ENCODE peak calls at places on chromosomes 12 and 14, in five cellular contexts. J is fibroblast of mammary gland, M is mucosa of descending colon, V is fibroblast of lung, N is lower leg skin. R is an unnamed sample.

GRCh38 chr12:52555577-52555976 is 2.6 kb upstream of the KRT71 start:
- DNase-seq in J (no peak), M (no peak), V (no peak), N (no peak), R (no peak)

GRCh38 chr12:25126086-25126485 is 68.9 kb downstream of the DNAI7 start:
- DNase-seq in J (no peak), M (no peak), V (no peak), N (no peak), R (no peak)

GRCh38 chr12:32305163-32305562 is 94.2 kb upstream of the FGD4 start:
- DNase-seq in J (peak), M (no peak), V (no peak), N (no peak), R (no peak)

GRCh38 chr12:68119724-68120211 is 39.8 kb downstream of the IFNG start:
- DNase-seq in J (no peak), M (no peak), V (peak), N (no peak), R (no peak)

GRCh38 chr14:32197919-32198318 is 3.9 kb upstream of the RNU6-7 start:
- DNase-seq in J (no peak), M (no peak), V (no peak), N (no peak), R (no peak)

GRCh38 chr14:103434868-103435442 is 49.7 kb downstream of the MARK3 start:
- DNase-seq in J (no peak), M (no peak), V (no peak), N (no peak), R (no peak)

GRCh38 chr12:113912761-113913295 is 53.3 kb downstream of the RBM19 start:
- DNase-seq in J (peak), M (peak), V (peak), N (peak), R (peak)

GRCh38 chr14:50964683-50965390 is 20.6 kb upstream of the PYGL start:
- DNase-seq in J (peak), M (no peak), V (peak), N (peak), R (no peak)

GRCh38 chr12:989751-990278 is 1.2 kb upstream of the ERC1 start:
- DNase-seq in J (peak), M (no peak), V (peak), N (no peak), R (no peak)

GRCh38 chr14:101520621-101521305 is 40.5 kb upstream of the DIO3 start:
- DNase-seq in J (peak), M (no peak), V (peak), N (peak), R (no peak)

GRCh38 chr12:122031342-122032216 is 9.9 kb downstream of the BCL7A start:
- DNase-seq in J (peak), M (peak), V (no peak), N (no peak), R (peak)

GRCh38 chr14:75399819-75400678 is 27.8 kb upstream of the JDP2 start:
- DNase-seq in J (peak), M (peak), V (peak), N (peak), R (no peak)

GRCh38 chr14:94880805-94881204 is 110.9 kb upstream of the GSC start:
- DNase-seq in J (no peak), M (no peak), V (no peak), N (no peak), R (no peak)

GRCh38 chr12:7937867-7938506 is 2.0 kb upstream of the SLC2A3 start:
- DNase-seq in J (peak), M (no peak), V (peak), N (no peak), R (no peak)

GRCh38 chr12:69354561-69355187 is 4.9 kb upstream of the YEATS4 start:
- DNase-seq in J (no peak), M (no peak), V (no peak), N (no peak), R (no peak)

GRCh38 chr12:111687255-111687654 is 1.4 kb downstream of the ACAD10 start:
- DNase-seq in J (no peak), M (no peak), V (no peak), N (no peak), R (no peak)

GRCh38 chr14:78848234-78848820 is 678.2 kb downstream of the NRXN3 start:
- DNase-seq in J (peak), M (peak), V (peak), N (no peak), R (peak)

GRCh38 chr14:90140298-90140955 is 78.6 kb downstream of the KCNK13 start:
- DNase-seq in J (peak), M (no peak), V (peak), N (no peak), R (no peak)

GRCh38 chr12:83322816-83323215 is 636.1 kb downstream of the TMTC2 start:
- DNase-seq in J (no peak), M (no peak), V (no peak), N (no peak), R (no peak)

GRCh38 chr12:72072613-72073212 is 134.1 kb downstream of the TPH2 start:
- DNase-seq in J (no peak), M (no peak), V (no peak), N (no peak), R (no peak)

GRCh38 chr12:133080051-133080618 is 588 bp upstream of the ZNF140 start:
- DNase-seq in J (peak), M (peak), V (peak), N (peak), R (peak)
- TF ChIP-seq CTCF in J (no peak), M (no peak), V (no peak), N (no peak), R (no peak)

GRCh38 chr14:53925201-53925766 is 31.3 kb downstream of the BMP4 start:
- DNase-seq in J (peak), M (no peak), V (no peak), N (no peak), R (no peak)

GRCh38 chr14:53934778-53935414 is 21.7 kb downstream of the BMP4 start:
- DNase-seq in J (no peak), M (no peak), V (no peak), N (no peak), R (no peak)

GRCh38 chr14:53932966-53933365 is 23.7 kb downstream of the BMP4 start:
- DNase-seq in J (no peak), M (no peak), V (no peak), N (no peak), R (no peak)

GRCh38 chr14:53927171-53927570 is 29.5 kb downstream of the BMP4 start:
- DNase-seq in J (peak), M (no peak), V (peak), N (no peak), R (no peak)

GRCh38 chr14:53929871-53930685 is 26.5 kb downstream of the BMP4 start:
- DNase-seq in J (no peak), M (peak), V (no peak), N (no peak), R (peak)
- TF ChIP-seq CTCF in J (peak), M (peak), V (no peak), N (no peak), R (peak)

DNA sequence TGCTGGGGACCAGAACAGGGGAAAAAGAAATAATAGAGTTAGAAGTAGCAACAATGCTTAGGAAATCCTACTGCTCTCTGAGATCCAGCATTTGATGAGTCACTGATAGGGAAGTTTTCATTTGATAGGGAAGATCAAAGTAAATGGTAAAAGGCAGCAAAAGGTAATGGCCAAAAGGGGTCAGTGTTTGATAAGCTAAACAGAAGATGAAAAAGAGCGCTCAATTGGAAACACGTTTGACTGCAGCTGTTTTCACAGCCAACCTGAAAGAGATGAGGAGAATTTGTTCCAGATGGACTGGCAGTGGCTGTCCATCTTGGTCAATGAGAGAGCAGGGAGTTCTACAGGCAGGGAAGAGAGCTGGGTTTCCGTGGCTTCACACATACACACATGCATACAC is 264.2 kb downstream of the TMEM132C start:
- DNase-seq in J (no peak), M (no peak), V (no peak), N (no peak), R (no peak)
- TF ChIP-seq CTCF in J (no peak), M (no peak), V (no peak), N (no peak), R (peak)

GRCh38 chr12:16622315-16622714 is 16.4 kb upstream of the LMO3 start:
- DNase-seq in J (no peak), M (no peak), V (no peak), N (no peak), R (no peak)
- TF ChIP-seq CTCF in J (no peak), M (no peak), V (no peak), N (no peak), R (no peak)

GRCh38 chr12:6605425-6606330 is 1.5 kb downstream of the CHD4 start:
- DNase-seq in J (peak), M (no peak), V (peak), N (no peak), R (no peak)
- TF ChIP-seq CTCF in J (no peak), M (no peak), V (no peak), N (no peak), R (no peak)

GRCh38 chr12:116708826-116709756 is 28.8 kb downstream of the SPRING1 start:
- DNase-seq in J (peak), M (peak), V (peak), N (peak), R (no peak)
- TF ChIP-seq CTCF in J (peak), M (peak), V (peak), N (no peak), R (peak)